ENCODE peak calls at places on chromosome 1, in four cellular contexts. T is effector memory CD4-positive, alpha-beta T cell; U is A549; J is tibial nerve. A is an unnamed sample.

GRCh38 chr1:20185834-20186782 is at the start of the genes PLA2G2C and UBXN10:
- DNase-seq in U (no peak), J (no peak), T (no peak), A (peak; percentile 95)

GRCh38 chr1:241213147-241213546 is 143.9 kb downstream of the RGS7 start:
- DNase-seq in J (no peak), T (no peak), U (no peak), A (no peak)

GRCh38 chr1:189429610-189430009 is 1048.1 kb downstream of the BRINP3 start:
- DNase-seq in T (no peak), U (peak; percentile 68), J (no peak), A (no peak)

GRCh38 chr1:200488375-200489165 is 78.7 kb upstream of the ZNF281 start:
- DNase-seq in T (no peak), J (peak; percentile 79), U (peak; percentile 84), A (no peak)

GRCh38 chr1:67211589-67212563 is 45.6 kb downstream of the IL23R start:
- DNase-seq in J (peak; percentile 21), T (no peak), U (peak; percentile 20), A (peak; percentile 42)

GRCh38 chr1:160781129-160781808 is 14.7 kb upstream of the LY9 start:
- DNase-seq in T (no peak), J (no peak), U (no peak), A (peak; percentile 91)

GRCh38 chr1:115893545-115893944 is 52.6 kb upstream of the NHLH2 start:
- DNase-seq in U (no peak), T (no peak), J (no peak), A (peak; percentile 75)

GRCh38 chr1:210523830-210524229 is 195.1 kb downstream of the HHAT start:
- DNase-seq in T (no peak), U (no peak), J (no peak), A (no peak)

GRCh38 chr1:15148975-15149374 is 4.6 kb upstream of the TMEM51 start:
- DNase-seq in J (no peak), U (no peak), T (no peak), A (no peak)

GRCh38 chr1:197692965-197693364 is 82.3 kb downstream of the DENND1B start:
- DNase-seq in T (no peak), J (no peak), U (peak; percentile 13), A (no peak)

GRCh38 chr1:248686815-248687214 is 15.8 kb downstream of the OR14I1 start:
- DNase-seq in T (no peak), U (peak; percentile 13), J (no peak), A (no peak)

GRCh38 chr1:117609471-117609911 is 3.6 kb downstream of the TENT5C start:
- DNase-seq in J (no peak), T (no peak), U (no peak), A (no peak)

GRCh38 chr1:97254731-97255463 is 533.3 kb downstream of the PTBP2 start:
- DNase-seq in U (no peak), J (no peak), T (no peak), A (no peak)

GRCh38 chr1:235714205-235714897 is 64.8 kb upstream of the GNG4 start:
- DNase-seq in J (no peak), T (no peak), U (no peak), A (no peak)

GRCh38 chr1:223233410-223234163 is 90.5 kb upstream of the TLR5 start:
- DNase-seq in J (no peak), T (no peak), U (peak; percentile 41), A (no peak)

GRCh38 chr1:202248861-202249260 is 55.3 kb downstream of the LGR6 start:
- DNase-seq in U (no peak), J (no peak), T (no peak), A (no peak)

GRCh38 chr1:16348414-16349182 is 3.7 kb downstream of the FBXO42 start:
- DNase-seq in T (no peak), J (no peak), U (peak; percentile 47), A (no peak)

GRCh38 chr1:236947794-236948193 is 56.4 kb downstream of the MT1HL1 start:
- DNase-seq in T (no peak), U (no peak), J (no peak), A (peak; percentile 83)

GRCh38 chr1:236948381-236948780 is 55.9 kb downstream of the MT1HL1 start:
- DNase-seq in T (no peak), U (no peak), J (no peak), A (peak; percentile 72)

GRCh38 chr1:236942431-236942830 is 61.8 kb downstream of the MT1HL1 start:
- DNase-seq in T (no peak), U (no peak), J (no peak), A (no peak)

GRCh38 chr1:236944556-236944955 is 59.7 kb downstream of the MT1HL1 start:
- DNase-seq in U (no peak), J (no peak), T (no peak), A (no peak)

DNA sequence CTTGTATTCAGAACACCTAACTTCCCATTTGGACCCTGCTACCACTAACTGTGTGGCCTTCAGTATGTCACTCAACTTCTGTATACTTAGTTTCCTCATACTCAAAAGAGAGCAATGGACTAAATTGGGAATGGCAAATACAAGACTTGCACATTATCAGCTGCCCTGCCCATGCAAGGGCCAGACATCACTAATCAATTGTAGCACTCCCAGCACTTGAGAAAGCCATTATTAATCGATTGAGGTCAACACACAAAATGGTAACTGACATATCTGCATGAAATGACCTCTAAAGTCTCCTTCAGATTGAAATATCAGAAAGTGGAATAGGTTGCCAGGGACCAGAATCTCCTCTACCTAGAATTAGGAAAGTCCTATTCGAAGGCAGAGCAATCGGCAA is 59.2 kb downstream of the MT1HL1 start:
- DNase-seq in T (no peak), J (no peak), U (peak; percentile 11), A (no peak)
- H3K4me3 ChIP-seq in T (no peak overlapping the region), J (no peak overlapping the region), U (no peak overlapping the region), A (no peak overlapping the region)

DNA sequence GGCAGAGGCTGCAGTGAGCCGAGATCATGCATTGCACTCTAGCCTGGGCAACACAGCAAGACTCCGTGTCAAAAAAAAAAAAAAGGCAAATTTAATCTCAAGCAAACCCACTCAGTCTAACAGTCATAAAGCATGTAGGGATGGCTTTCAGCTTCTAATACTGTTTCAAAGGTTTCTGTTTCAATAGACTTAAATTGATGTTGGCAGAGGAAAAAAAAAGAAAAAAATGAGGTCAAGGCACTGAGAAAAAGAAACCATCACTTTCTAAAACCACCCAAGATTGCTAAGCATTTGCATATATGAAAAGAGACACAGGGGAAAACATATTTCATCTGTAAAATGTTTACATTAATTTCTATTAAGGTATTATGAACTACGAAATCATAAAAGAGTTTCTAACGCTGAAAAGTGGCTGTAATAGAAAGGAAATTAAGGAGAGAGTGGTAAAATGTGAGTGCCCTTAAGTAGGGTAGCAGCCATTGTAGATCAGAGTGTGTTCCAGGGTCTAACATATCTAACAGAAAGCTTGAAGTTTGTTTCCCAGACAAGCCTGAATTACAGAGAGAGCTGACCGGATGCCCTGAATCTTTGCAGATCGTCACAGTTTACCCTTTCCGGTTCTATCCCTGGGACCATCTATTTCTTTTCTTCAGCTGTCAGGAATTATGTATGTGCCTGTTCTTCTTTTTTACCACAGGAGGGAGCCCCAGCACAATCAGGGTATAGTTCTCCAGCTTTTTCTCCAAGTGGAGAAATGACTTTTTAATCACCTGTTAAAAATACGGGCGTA is 70.0 kb downstream of the PLD5 start:
- DNase-seq in U (peak; percentile 54), J (no peak), T (no peak), A (peak; percentile 50)
- H3K4me3 ChIP-seq in U (no peak overlapping the region), J (no peak overlapping the region), T (no peak overlapping the region), A (no peak overlapping the region)

GRCh38 chr1:32500387-32501209 is 35.7 kb downstream of the ZBTB8B start:
- DNase-seq in J (peak; percentile 57), T (no peak), U (peak; percentile 63), A (no peak)
- H3K4me3 ChIP-seq in J (peak overlapping the region; percentile 30), T (peak overlapping the region; percentile 48), U (peak overlapping the region; percentile 78), A (peak overlapping the region; percentile 90)

DNA sequence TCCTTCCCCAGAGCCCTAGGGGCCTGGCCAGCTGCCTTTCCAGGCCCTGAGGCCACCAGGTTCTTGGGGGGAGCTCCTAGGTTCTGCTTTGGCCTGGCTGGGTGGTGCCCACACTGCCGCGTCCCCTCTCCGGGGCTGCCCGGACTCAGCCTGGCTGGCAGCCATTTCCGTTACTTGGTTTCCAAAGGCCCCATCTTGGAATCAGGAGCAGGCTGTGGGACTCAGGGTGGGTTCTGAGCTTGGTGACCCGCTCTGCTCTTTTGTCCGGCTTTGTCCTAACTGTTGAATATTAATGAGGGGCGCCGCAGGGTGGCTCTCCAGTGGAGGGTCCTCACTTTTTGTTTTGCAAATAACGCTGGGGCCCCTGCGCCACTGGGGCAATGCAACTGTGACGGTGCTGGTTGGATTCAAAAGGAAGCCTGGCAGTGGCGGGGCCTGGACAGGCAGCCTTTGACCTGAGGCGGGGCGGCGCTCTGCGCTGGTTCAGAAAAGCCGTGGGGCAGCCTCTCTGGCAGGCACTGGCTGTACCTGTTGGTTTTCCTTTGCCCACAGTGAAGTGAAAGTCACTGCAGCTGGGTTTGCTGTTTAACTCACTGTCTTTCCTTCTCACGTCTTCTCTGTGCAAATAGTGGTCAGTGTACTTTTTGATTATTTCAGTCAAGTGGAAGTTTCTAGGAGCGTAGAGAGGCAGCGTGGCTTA is 20.2 kb downstream of the SKI start:
- DNase-seq in J (no peak), U (no peak), T (no peak), A (no peak)
- H3K4me3 ChIP-seq in J (no peak overlapping the region), U (no peak overlapping the region), T (no peak overlapping the region), A (peak overlapping the region; percentile 33)

GRCh38 chr1:175070818-175071217 is 3.2 kb downstream of the TNN start:
- DNase-seq in U (no peak), J (no peak), T (no peak), A (no peak)

GRCh38 chr1:175071544-175071943 is 3.9 kb downstream of the TNN start:
- DNase-seq in U (no peak), J (no peak), T (no peak), A (no peak)

GRCh38 chr1:175073054-175073453 is 5.4 kb downstream of the TNN start:
- DNase-seq in J (peak; percentile 52), T (no peak), U (no peak), A (peak; percentile 72)

GRCh38 chr1:175073633-175074032 is 6.0 kb downstream of the TNN start:
- DNase-seq in T (no peak), U (no peak), J (no peak), A (no peak)

GRCh38 chr1:175072131-175072941 is 4.7 kb downstream of the TNN start:
- DNase-seq in T (no peak), J (peak; percentile 59), U (no peak), A (peak; percentile 92)
- H3K4me3 ChIP-seq in T (no peak overlapping the region), J (no peak overlapping the region), U (no peak overlapping the region), A (peak overlapping the region; percentile 10)

DNA sequence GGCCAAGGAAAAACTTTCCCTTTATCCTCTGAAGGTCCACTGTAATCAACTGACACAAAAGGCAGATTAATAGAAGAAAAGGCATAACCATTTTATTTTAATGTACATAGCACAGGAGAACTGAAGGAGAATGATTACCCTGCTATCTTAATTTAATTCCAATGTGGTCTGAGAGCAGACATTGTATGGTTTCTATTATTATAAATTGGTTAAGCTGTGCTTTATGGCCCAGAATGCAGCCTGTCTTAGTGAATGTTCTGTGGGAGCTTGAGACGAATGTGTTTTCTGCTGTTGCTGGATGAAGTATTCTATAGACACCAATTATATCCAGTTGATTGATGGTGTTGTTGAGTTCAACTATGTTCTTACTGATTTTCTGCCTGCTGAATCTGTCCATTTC is 25.0 kb upstream of the SLC2A1 start:
- DNase-seq in J (no peak), U (no peak), T (no peak), A (no peak)
- H3K4me3 ChIP-seq in J (no peak overlapping the region), U (no peak overlapping the region), T (no peak overlapping the region), A (no peak overlapping the region)

GRCh38 chr1:24379733-24380315 is 33.8 kb downstream of the STPG1 start:
- DNase-seq in J (no peak), U (no peak), T (no peak), A (peak; percentile 70)
- H3K4me3 ChIP-seq in J (no peak overlapping the region), U (no peak overlapping the region), T (no peak overlapping the region), A (no peak overlapping the region)